ENCODE peak calls at places on chromosomes 2 and 18, in nine cellular contexts. Q is naive B cell; G is NCI-H510A treated with DMSO at 0.1 percent for 48 hours; W is central memory CD4-positive, alpha-beta T cell; L is stimulated activated CD8-positive, alpha-beta memory T cell treated with anti-CD3 and anti-CD28 coated beads, Interleukin-7, amount 100 ng/mL, for 1 hour; Y is A549; X is suprapubic skin; B is NAMALWA; N is upper lobe of left lung. U is an unnamed sample.

GRCh38 chr2:178279142-178279541 is 84.8 kb downstream of the OSBPL6 start:
- DNase-seq in G (no peak), X (no peak), Y (peak), B (no peak), Q (no peak), W (no peak), L (no peak), N (no peak), U (no peak)

GRCh38 chr18:23563377-23564043 is 22.8 kb downstream of the NPC1 start:
- DNase-seq in L (no peak), N (no peak), G (no peak), X (no peak), Y (no peak), Q (no peak), W (no peak), B (no peak), U (no peak)

GRCh38 chr18:13240060-13240725 is 21.6 kb downstream of the LDLRAD4 start:
- DNase-seq in L (no peak), X (peak), B (no peak), G (no peak), Y (no peak), W (no peak), N (no peak), Q (no peak), U (no peak)

GRCh38 chr2:235444101-235444597 is 49.7 kb upstream of the AGAP1 start:
- DNase-seq in B (no peak), G (no peak), X (no peak), L (no peak), Y (peak), Q (no peak), W (no peak), N (no peak), U (no peak)

GRCh38 chr18:78683191-78684010 is 296.2 kb upstream of the SALL3 start:
- DNase-seq in B (no peak), L (no peak), X (no peak), G (no peak), N (no peak), W (no peak), Y (no peak), Q (no peak), U (no peak)

GRCh38 chr2:197707316-197708213 is 2.4 kb downstream of the MARS2 start:
- DNase-seq in G (peak), Q (peak), Y (peak), W (peak), L (no peak), X (no peak), B (peak), N (no peak), U (peak)

GRCh38 chr18:54284967-54285785 is 15.9 kb downstream of the POLI start:
- DNase-seq in Q (no peak), N (no peak), L (no peak), Y (no peak), G (no peak), W (peak), B (no peak), X (no peak), U (peak)

GRCh38 chr2:63676135-63676534 is 87.4 kb downstream of the MDH1 start:
- DNase-seq in L (no peak), Q (no peak), W (no peak), Y (no peak), X (no peak), B (no peak), G (no peak), N (no peak), U (peak)

U was measured in GM12865.